ENCODE peak calls at places on chromosomes 11 and 22, in six cellular contexts. C is thoracic aorta, Q is GM23338, H is ovary, G is cardiac muscle cell, Z is uterus. P is an unnamed sample.

GRCh38 chr11:45259607-45260006 is 26.5 kb downstream of the SYT13 start:
- DNase-seq in C (no peak), Q (no peak), H (no peak), G (no peak), Z (no peak), P (peak; percentile 85)

GRCh38 chr11:63979426-63979825 is 5.0 kb downstream of the COX8A start:
- DNase-seq in C (no peak), Q (no peak), H (no peak), G (no peak), Z (no peak), P (no peak)

GRCh38 chr11:69525516-69526452 is 44.3 kb downstream of the LINC01488 start:
- DNase-seq in C (no peak), Q (no peak), H (no peak), G (no peak), Z (no peak), P (no peak)

GRCh38 chr11:9273430-9274336 is 8.5 kb upstream of the DENND5A start:
- DNase-seq in C (no peak), Q (no peak), H (no peak), G (no peak), Z (no peak), P (no peak)

GRCh38 chr11:26992031-26992541 is 1.8 kb upstream of the FIBIN start:
- DNase-seq in C (no peak), Q (no peak), H (no peak), G (no peak), Z (peak; percentile 33), P (no peak)

GRCh38 chr22:47437110-47437509 is 674.7 kb downstream of the TBC1D22A start:
- DNase-seq in C (no peak), Q (no peak), H (no peak), G (no peak), Z (no peak), P (no peak)

GRCh38 chr11:12958984-12959383 is 50.1 kb upstream of the RASSF10 start:
- DNase-seq in C (no peak), Q (no peak), H (no peak), G (no peak), Z (no peak), P (no peak)

GRCh38 chr11:1310315-1310687 is 869 bp upstream of the TOLLIP start:
- DNase-seq in C (no peak), Q (no peak), H (no peak), G (no peak), Z (no peak), P (no peak)

GRCh38 chr11:57310630-57311086 is 14.1 kb downstream of the TNKS1BP1 start:
- DNase-seq in C (no peak), Q (no peak), H (no peak), G (peak; percentile 63), Z (peak; percentile 73), P (peak; percentile 66)

GRCh38 chr11:113488931-113489351 is 13.7 kb upstream of the DRD2 start:
- DNase-seq in C (no peak), Q (no peak), H (no peak), G (no peak), Z (no peak), P (no peak)

GRCh38 chr22:34880667-34881066 is 185.3 kb upstream of the ISX start:
- DNase-seq in C (no peak), Q (no peak), H (no peak), G (no peak), Z (no peak), P (no peak)

GRCh38 chr22:30605449-30606110 is 1.4 kb upstream of the TCN2 start:
- DNase-seq in C (no peak), Q (peak; percentile 75), H (peak; percentile 27), G (peak; percentile 44), Z (peak; percentile 56), P (peak; percentile 71)

GRCh38 chr22:34966980-34967379 is 99.0 kb upstream of the ISX start:
- DNase-seq in C (no peak), Q (no peak), H (no peak), G (no peak), Z (no peak), P (no peak)

GRCh38 chr11:12134239-12134590 is 23.8 kb downstream of the MICAL2 start:
- DNase-seq in C (no peak), Q (no peak), H (no peak), G (no peak), Z (no peak), P (no peak)

GRCh38 chr11:10355257-10355661 is 50.4 kb downstream of the ADM start:
- DNase-seq in C (no peak), Q (no peak), H (no peak), G (no peak), Z (no peak), P (no peak)

GRCh38 chr11:42066113-42066512 is 606.7 kb upstream of the LRRC4C start:
- DNase-seq in C (no peak), Q (no peak), H (no peak), G (no peak), Z (no peak), P (no peak)

GRCh38 chr11:13669544-13670488 is 1.3 kb downstream of the FAR1 start:
- DNase-seq in C (no peak), Q (no peak), H (no peak), G (no peak), Z (no peak), P (no peak)

GRCh38 chr22:50304528-50305392 is 2.7 kb downstream of the PLXNB2 start:
- DNase-seq in C (no peak), Q (no peak), H (no peak), G (no peak), Z (no peak), P (peak; percentile 47)

GRCh38 chr11:65210361-65210731 is 28.6 kb downstream of the CAPN1 start:
- DNase-seq in C (no peak), Q (no peak), H (no peak), G (no peak), Z (no peak), P (no peak)

GRCh38 chr11:120037111-120037510 is 100.8 kb downstream of the TRIM29 start:
- DNase-seq in C (no peak), Q (no peak), H (no peak), G (no peak), Z (no peak), P (no peak)

GRCh38 chr22:46289244-46289891 is 7.3 kb upstream of the GTSE1 start:
- DNase-seq in C (no peak), Q (no peak), H (no peak), G (no peak), Z (no peak), P (no peak)

GRCh38 chr11:35011389-35011788 is 95.0 kb downstream of the PDHX start:
- DNase-seq in C (no peak), Q (no peak), H (no peak), G (no peak), Z (no peak), P (no peak)

GRCh38 chr11:20109731-20110445 is 50.4 kb downstream of the DBX1 start:
- DNase-seq in C (no peak), Q (no peak), H (no peak), G (no peak), Z (peak; percentile 12), P (no peak)

GRCh38 chr11:112655386-112655785 is 305.8 kb upstream of the NCAM1 start:
- DNase-seq in C (peak; percentile 45), Q (no peak), H (peak; percentile 84), G (peak; percentile 38), Z (peak; percentile 95), P (no peak)

GRCh38 chr11:122869622-122870021 is 12.9 kb upstream of the JHY start:
- DNase-seq in C (no peak), Q (no peak), H (no peak), G (no peak), Z (no peak), P (no peak)

GRCh38 chr11:126347751-126348628 is 7.5 kb upstream of the ST3GAL4 start:
- DNase-seq in C (no peak), Q (no peak), H (peak; percentile 45), G (peak; percentile 84), Z (no peak), P (no peak)

DNA sequence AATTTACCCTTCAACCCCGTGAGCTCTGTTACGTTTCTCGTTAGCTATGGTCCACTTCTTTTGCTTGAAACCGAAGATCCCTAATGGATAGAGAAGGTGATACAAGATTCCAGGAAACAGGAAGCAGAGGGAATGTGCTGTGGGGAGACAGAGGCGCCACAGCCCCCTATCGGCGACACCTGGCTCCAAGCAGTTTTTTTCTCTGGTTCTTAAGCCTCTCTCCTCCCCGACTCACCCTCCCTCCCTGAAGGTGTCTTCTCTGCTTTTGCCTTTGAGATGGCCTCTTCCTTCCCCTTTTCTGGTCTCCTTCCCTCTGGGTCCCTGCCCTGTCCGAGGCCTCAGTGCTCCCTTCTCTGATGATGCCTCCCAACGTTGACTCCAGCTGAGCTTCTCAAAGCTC is 14.2 kb upstream of the APOBEC3A start:
- DNase-seq in C (no peak), Q (peak; percentile 47), H (no peak), G (no peak), Z (no peak), P (no peak)
- TF ChIP-seq CTCF in C (no peak), Q (peak; percentile 33), H (no peak), G (peak; percentile 17), Z (no peak), P (no peak)

GRCh38 chr11:95972055-95972454 is 48.1 kb upstream of the MTMR2 start:
- DNase-seq in C (no peak), Q (no peak), H (no peak), G (no peak), Z (no peak), P (no peak)

GRCh38 chr11:95968585-95968984 is 44.7 kb upstream of the MTMR2 start:
- DNase-seq in C (no peak), Q (no peak), H (no peak), G (no peak), Z (no peak), P (no peak)
- TF ChIP-seq CTCF in C (no peak), Q (peak; percentile 10), H (no peak), G (peak; percentile 54), Z (no peak), P (no peak)

GRCh38 chr11:4551346-4551979 is 6.5 kb downstream of the OR52M1 start:
- DNase-seq in C (no peak), Q (peak; percentile 64), H (no peak), G (no peak), Z (no peak), P (peak; percentile 8)
- TF ChIP-seq CTCF in C (no peak), Q (peak; percentile 64), H (no peak), G (no peak), Z (no peak), P (peak; percentile 54)

GRCh38 chr11:75644370-75644769 is 24.5 kb downstream of the MAP6 start:
- DNase-seq in C (no peak), Q (no peak), H (no peak), G (no peak), Z (no peak), P (no peak)

GRCh38 chr11:75637998-75638397 is 30.8 kb downstream of the MAP6 start:
- DNase-seq in C (no peak), Q (no peak), H (no peak), G (no peak), Z (no peak), P (no peak)

GRCh38 chr11:75642402-75643113 is 26.3 kb downstream of the MAP6 start:
- DNase-seq in C (no peak), Q (no peak), H (no peak), G (no peak), Z (no peak), P (no peak)

GRCh38 chr11:75635009-75635909 is 33.6 kb downstream of the MAP6 start:
- DNase-seq in C (peak; percentile 9), Q (peak; percentile 25), H (peak; percentile 36), G (no peak), Z (peak; percentile 35), P (no peak)

DNA sequence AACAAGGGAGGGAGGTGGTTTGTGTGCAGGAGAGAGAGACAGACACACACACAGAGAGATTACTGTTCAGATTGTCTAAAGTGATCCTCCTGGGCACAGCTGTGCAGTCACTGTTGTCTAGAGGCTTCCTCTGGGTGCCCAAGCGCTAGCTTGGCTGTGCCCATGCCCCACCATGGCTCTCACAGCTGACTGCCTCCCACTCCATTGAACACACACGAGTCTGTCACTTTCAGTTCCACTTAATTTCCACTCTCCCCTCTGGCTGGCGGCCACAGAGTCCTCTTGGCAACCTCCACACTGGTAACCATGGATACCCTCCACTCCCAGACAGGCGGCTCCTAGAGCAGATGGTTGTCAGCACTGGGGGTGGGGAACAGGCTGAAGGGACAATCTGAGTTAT is 29.1 kb downstream of the MAP6 start:
- DNase-seq in C (peak; percentile 22), Q (no peak), H (peak; percentile 37), G (peak; percentile 78), Z (peak; percentile 40), P (no peak)
- TF ChIP-seq CTCF in C (no peak), Q (no peak), H (no peak), G (no peak), Z (no peak), P (no peak)